ENCODE peak calls at places on chromosomes 7 and 10, in eight cellular contexts. One of them, this sample, is unnamed.

GRCh38 chr10:116170815-116171250 is 102.2 kb downstream of the GFRA1 start:
- DNase-seq in ascending aorta: no peak
- DNase-seq in neural progenitor cell: peak; percentile 56
- DNase-seq in right lobe of liver: no peak
- DNase-seq in adrenal gland: no peak
- DNase-seq in AG04449: peak; percentile 21
- DNase-seq in stomach: no peak
- DNase-seq in mammary epithelial cell: no peak
- DNase-seq in this sample: no peak

GRCh38 chr10:624605-625334 is 64.7 kb downstream of the DIP2C start:
- DNase-seq in AG04449: no peak
- DNase-seq in right lobe of liver: peak; percentile 64
- DNase-seq in neural progenitor cell: peak; percentile 61
- DNase-seq in adrenal gland: peak; percentile 92
- DNase-seq in mammary epithelial cell: peak; percentile 32
- DNase-seq in ascending aorta: no peak
- DNase-seq in stomach: no peak
- DNase-seq in this sample: no peak

GRCh38 chr7:117405519-117405918 is 21.8 kb downstream of the ASZ1 start:
- DNase-seq in stomach: no peak
- DNase-seq in right lobe of liver: no peak
- DNase-seq in adrenal gland: no peak
- DNase-seq in mammary epithelial cell: no peak
- DNase-seq in neural progenitor cell: peak; percentile 7
- DNase-seq in AG04449: no peak
- DNase-seq in ascending aorta: no peak
- DNase-seq in this sample: no peak

GRCh38 chr7:75072978-75073282 is 672 bp downstream of the RCC1L start:
- DNase-seq in AG04449: no peak
- DNase-seq in adrenal gland: no peak
- DNase-seq in stomach: no peak
- DNase-seq in mammary epithelial cell: no peak
- DNase-seq in ascending aorta: no peak
- DNase-seq in neural progenitor cell: no peak
- DNase-seq in right lobe of liver: no peak
- DNase-seq in this sample: no peak

GRCh38 chr7:36570508-36571219 is 153.6 kb downstream of the AOAH start:
- DNase-seq in adrenal gland: no peak
- DNase-seq in mammary epithelial cell: no peak
- DNase-seq in neural progenitor cell: no peak
- DNase-seq in right lobe of liver: no peak
- DNase-seq in ascending aorta: no peak
- DNase-seq in stomach: no peak
- DNase-seq in AG04449: no peak
- DNase-seq in this sample: no peak

GRCh38 chr7:157211710-157212109 is 73.0 kb downstream of the UBE3C start:
- DNase-seq in neural progenitor cell: no peak
- DNase-seq in ascending aorta: no peak
- DNase-seq in AG04449: peak; percentile 75
- DNase-seq in mammary epithelial cell: peak; percentile 1
- DNase-seq in adrenal gland: peak; percentile 58
- DNase-seq in stomach: no peak
- DNase-seq in right lobe of liver: no peak
- DNase-seq in this sample: no peak

GRCh38 chr10:44978570-44979280 is at the start of gene DEPP1:
- DNase-seq in AG04449: peak; percentile 72
- DNase-seq in adrenal gland: peak; percentile 97
- DNase-seq in neural progenitor cell: peak; percentile 87
- DNase-seq in ascending aorta: peak; percentile 96
- DNase-seq in right lobe of liver: peak; percentile 94
- DNase-seq in stomach: peak; percentile 97
- DNase-seq in mammary epithelial cell: peak; percentile 95
- DNase-seq in this sample: peak; percentile 87

GRCh38 chr7:2734761-2735571 is 47.0 kb downstream of the AMZ1 start:
- DNase-seq in neural progenitor cell: no peak
- DNase-seq in stomach: peak; percentile 26
- DNase-seq in right lobe of liver: no peak
- DNase-seq in adrenal gland: peak; percentile 60
- DNase-seq in mammary epithelial cell: no peak
- DNase-seq in ascending aorta: peak; percentile 70
- DNase-seq in AG04449: no peak
- DNase-seq in this sample: peak; percentile 66

GRCh38 chr10:122468220-122468922 is 7.0 kb downstream of the HTRA1 start:
- DNase-seq in AG04449: no peak
- DNase-seq in adrenal gland: no peak
- DNase-seq in ascending aorta: peak; percentile 40
- DNase-seq in stomach: no peak
- DNase-seq in mammary epithelial cell: no peak
- DNase-seq in right lobe of liver: no peak
- DNase-seq in neural progenitor cell: no peak
- DNase-seq in this sample: no peak

GRCh38 chr7:73839743-73840714 is 2.3 kb downstream of the METTL27 start:
- DNase-seq in stomach: no peak
- DNase-seq in right lobe of liver: no peak
- DNase-seq in mammary epithelial cell: no peak
- DNase-seq in AG04449: no peak
- DNase-seq in adrenal gland: no peak
- DNase-seq in ascending aorta: no peak
- DNase-seq in neural progenitor cell: no peak
- DNase-seq in this sample: no peak

GRCh38 chr7:99000196-99000903 is 122.0 kb downstream of the TRRAP start:
- DNase-seq in adrenal gland: no peak
- DNase-seq in stomach: no peak
- DNase-seq in mammary epithelial cell: no peak
- DNase-seq in AG04449: no peak
- DNase-seq in neural progenitor cell: no peak
- DNase-seq in ascending aorta: peak; percentile 39
- DNase-seq in right lobe of liver: no peak
- DNase-seq in this sample: no peak

GRCh38 chr7:95045236-95045923 is 138.0 kb downstream of the PPP1R9A start:
- DNase-seq in neural progenitor cell: peak; percentile 6
- DNase-seq in stomach: no peak
- DNase-seq in adrenal gland: no peak
- DNase-seq in AG04449: no peak
- DNase-seq in ascending aorta: no peak
- DNase-seq in mammary epithelial cell: peak; percentile 1
- DNase-seq in right lobe of liver: no peak
- DNase-seq in this sample: no peak

GRCh38 chr10:75395171-75395954 is 6.2 kb downstream of the ZNF503 start:
- DNase-seq in ascending aorta: peak; percentile 68
- DNase-seq in right lobe of liver: peak; percentile 63
- DNase-seq in mammary epithelial cell: peak; percentile 26
- DNase-seq in AG04449: no peak
- DNase-seq in neural progenitor cell: peak; percentile 86
- DNase-seq in stomach: peak; percentile 54
- DNase-seq in adrenal gland: peak; percentile 36
- DNase-seq in this sample: peak; percentile 88

GRCh38 chr10:104314591-104315485 is 23.4 kb downstream of the ITPRIP start:
- DNase-seq in adrenal gland: no peak
- DNase-seq in stomach: no peak
- DNase-seq in ascending aorta: no peak
- DNase-seq in right lobe of liver: no peak
- DNase-seq in neural progenitor cell: no peak
- DNase-seq in AG04449: no peak
- DNase-seq in mammary epithelial cell: no peak
- DNase-seq in this sample: no peak

GRCh38 chr7:69929622-69930021 is 331.3 kb downstream of the AUTS2 start:
- DNase-seq in right lobe of liver: no peak
- DNase-seq in neural progenitor cell: no peak
- DNase-seq in AG04449: no peak
- DNase-seq in stomach: no peak
- DNase-seq in adrenal gland: no peak
- DNase-seq in ascending aorta: no peak
- DNase-seq in mammary epithelial cell: no peak
- DNase-seq in this sample: no peak

GRCh38 chr7:69935107-69935506 is 336.8 kb downstream of the AUTS2 start:
- DNase-seq in right lobe of liver: no peak
- DNase-seq in mammary epithelial cell: no peak
- DNase-seq in adrenal gland: no peak
- DNase-seq in neural progenitor cell: no peak
- DNase-seq in stomach: no peak
- DNase-seq in ascending aorta: no peak
- DNase-seq in AG04449: no peak
- DNase-seq in this sample: no peak

GRCh38 chr7:69934475-69934903 is 336.2 kb downstream of the AUTS2 start:
- DNase-seq in adrenal gland: no peak
- DNase-seq in ascending aorta: no peak
- DNase-seq in AG04449: no peak
- DNase-seq in right lobe of liver: no peak
- DNase-seq in neural progenitor cell: no peak
- DNase-seq in mammary epithelial cell: no peak
- DNase-seq in stomach: no peak
- DNase-seq in this sample: no peak

GRCh38 chr7:69928609-69929008 is 330.3 kb downstream of the AUTS2 start:
- DNase-seq in stomach: no peak
- DNase-seq in adrenal gland: no peak
- DNase-seq in AG04449: no peak
- DNase-seq in ascending aorta: no peak
- DNase-seq in right lobe of liver: no peak
- DNase-seq in neural progenitor cell: no peak
- DNase-seq in mammary epithelial cell: no peak
- DNase-seq in this sample: no peak

DNA sequence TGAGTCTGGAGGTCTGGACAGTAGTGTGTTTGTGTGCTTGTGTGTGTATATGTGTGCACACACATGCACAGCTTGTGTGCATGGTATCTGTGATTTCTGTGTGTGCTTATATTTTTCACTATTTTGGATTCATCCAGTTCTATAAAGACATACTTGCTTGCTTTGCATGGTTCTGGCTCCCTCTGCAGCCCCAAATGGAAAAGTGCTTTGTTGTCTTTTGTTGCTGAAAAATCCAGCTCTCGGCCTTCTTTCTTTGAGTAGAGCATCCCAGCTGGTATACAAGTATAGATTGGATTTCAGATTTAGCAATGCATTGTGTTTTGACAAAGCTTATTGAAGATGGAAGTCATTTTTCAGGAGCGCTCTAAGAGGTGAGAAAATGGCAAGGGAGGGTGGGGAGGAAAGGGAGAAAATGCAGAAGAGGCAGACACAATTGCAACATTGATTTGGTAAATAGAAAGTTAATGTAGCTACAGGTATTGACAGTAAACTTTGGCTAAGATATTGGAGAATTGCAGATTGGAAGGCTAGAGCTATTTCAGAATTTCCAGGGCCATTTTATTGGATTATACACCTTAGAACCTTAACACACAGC is 333.9 kb downstream of the AUTS2 start:
- DNase-seq in neural progenitor cell: peak; percentile 61
- DNase-seq in ascending aorta: no peak
- DNase-seq in right lobe of liver: no peak
- DNase-seq in mammary epithelial cell: no peak
- DNase-seq in AG04449: peak; percentile 14
- DNase-seq in adrenal gland: peak; percentile 39
- DNase-seq in stomach: no peak
- DNase-seq in this sample: no peak
- TF ChIP-seq CTCF in neural progenitor cell: peak; percentile 85
- TF ChIP-seq CTCF in ascending aorta: no peak
- TF ChIP-seq CTCF in right lobe of liver: peak; percentile 52
- TF ChIP-seq CTCF in mammary epithelial cell: peak; percentile 19
- TF ChIP-seq CTCF in AG04449: peak; percentile 73
- TF ChIP-seq CTCF in adrenal gland: peak; percentile 50
- TF ChIP-seq CTCF in stomach: peak; percentile 27
- TF ChIP-seq CTCF in this sample: peak; percentile 83

DNA sequence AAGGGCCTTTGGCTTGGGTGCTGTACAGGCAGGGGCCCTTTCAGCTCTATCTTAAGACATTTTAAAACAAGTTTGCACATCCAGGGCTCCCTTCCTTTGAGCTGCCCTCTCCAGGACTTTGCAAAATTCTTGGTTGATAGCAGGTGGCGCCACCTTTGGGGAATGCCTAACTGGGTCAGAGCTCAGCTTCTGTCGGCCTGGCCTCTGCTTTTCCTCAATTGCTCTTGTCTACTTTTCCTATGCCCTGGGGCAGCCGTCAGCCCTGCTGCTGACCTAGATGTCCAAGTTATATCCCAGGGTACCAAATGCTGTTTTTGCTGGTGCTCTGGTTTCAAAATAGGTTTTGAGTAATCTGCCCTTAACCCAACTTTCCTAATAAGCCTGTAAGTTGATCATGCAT is 65.8 kb downstream of the APBB1IP start:
- DNase-seq in mammary epithelial cell: no peak
- DNase-seq in ascending aorta: no peak
- DNase-seq in neural progenitor cell: peak; percentile 27
- DNase-seq in stomach: no peak
- DNase-seq in right lobe of liver: no peak
- DNase-seq in AG04449: no peak
- DNase-seq in adrenal gland: no peak
- DNase-seq in this sample: no peak
- TF ChIP-seq CTCF in mammary epithelial cell: no peak
- TF ChIP-seq CTCF in ascending aorta: no peak
- TF ChIP-seq CTCF in neural progenitor cell: peak; percentile 45
- TF ChIP-seq CTCF in stomach: no peak
- TF ChIP-seq CTCF in right lobe of liver: no peak
- TF ChIP-seq CTCF in AG04449: no peak
- TF ChIP-seq CTCF in adrenal gland: no peak
- TF ChIP-seq CTCF in this sample: no peak

GRCh38 chr7:92609921-92610518 is 19.8 kb upstream of the FAM133B start:
- DNase-seq in stomach: no peak
- DNase-seq in mammary epithelial cell: no peak
- DNase-seq in AG04449: no peak
- DNase-seq in ascending aorta: no peak
- DNase-seq in adrenal gland: no peak
- DNase-seq in neural progenitor cell: no peak
- DNase-seq in right lobe of liver: no peak
- DNase-seq in this sample: no peak
- TF ChIP-seq CTCF in stomach: no peak
- TF ChIP-seq CTCF in mammary epithelial cell: peak; percentile 40
- TF ChIP-seq CTCF in AG04449: no peak
- TF ChIP-seq CTCF in ascending aorta: no peak
- TF ChIP-seq CTCF in adrenal gland: no peak
- TF ChIP-seq CTCF in neural progenitor cell: peak; percentile 59
- TF ChIP-seq CTCF in right lobe of liver: peak; percentile 37
- TF ChIP-seq CTCF in this sample: peak; percentile 73

GRCh38 chr7:26560857-26561256 is 269.2 kb downstream of the SNX10 start:
- DNase-seq in neural progenitor cell: no peak
- DNase-seq in mammary epithelial cell: no peak
- DNase-seq in ascending aorta: no peak
- DNase-seq in AG04449: no peak
- DNase-seq in adrenal gland: no peak
- DNase-seq in right lobe of liver: no peak
- DNase-seq in stomach: no peak
- DNase-seq in this sample: no peak

GRCh38 chr7:26567263-26567662 is 275.6 kb downstream of the SNX10 start:
- DNase-seq in stomach: no peak
- DNase-seq in right lobe of liver: no peak
- DNase-seq in ascending aorta: no peak
- DNase-seq in mammary epithelial cell: no peak
- DNase-seq in AG04449: no peak
- DNase-seq in neural progenitor cell: no peak
- DNase-seq in adrenal gland: no peak
- DNase-seq in this sample: no peak

DNA sequence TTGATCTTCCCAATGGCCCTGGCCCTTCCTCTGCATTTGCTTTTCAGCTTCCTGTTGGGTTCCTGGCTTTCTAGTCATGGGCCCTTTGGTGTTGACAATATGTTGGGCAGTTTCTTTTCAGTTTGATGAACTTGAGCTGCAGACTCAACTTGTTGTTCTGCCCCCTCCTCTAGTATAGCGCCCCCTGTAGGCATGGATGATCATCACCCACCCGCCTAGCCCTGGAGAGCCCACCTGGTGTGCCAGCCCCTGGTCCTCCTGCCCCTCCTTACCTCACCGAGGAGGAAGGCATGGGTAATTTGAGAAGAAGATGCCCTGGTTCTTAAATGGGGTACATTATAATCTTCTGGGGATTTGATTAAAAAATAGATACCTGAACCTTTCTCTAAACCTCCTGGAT is 271.2 kb downstream of the SNX10 start:
- DNase-seq in neural progenitor cell: no peak
- DNase-seq in ascending aorta: no peak
- DNase-seq in stomach: no peak
- DNase-seq in mammary epithelial cell: no peak
- DNase-seq in right lobe of liver: no peak
- DNase-seq in AG04449: no peak
- DNase-seq in adrenal gland: no peak
- DNase-seq in this sample: no peak
- TF ChIP-seq CTCF in neural progenitor cell: peak; percentile 25
- TF ChIP-seq CTCF in ascending aorta: no peak
- TF ChIP-seq CTCF in stomach: no peak
- TF ChIP-seq CTCF in mammary epithelial cell: no peak
- TF ChIP-seq CTCF in right lobe of liver: no peak
- TF ChIP-seq CTCF in AG04449: no peak
- TF ChIP-seq CTCF in adrenal gland: no peak
- TF ChIP-seq CTCF in this sample: no peak

This sample was measured in type B pancreatic cell.